ENCODE peak calls at places on chromosomes 16 and 17, in four cellular contexts. H is GM12878, U is K562, D is HepG2. F is an unnamed sample.

GRCh38 chr16:11412965-11413887 is 68.0 kb downstream of the RMI2 start:
- DNase-seq in H (no peak), U (no peak), D (no peak), F (no peak)

GRCh38 chr16:30923554-30924085 is at the start of gene FBXL19:
- DNase-seq in H (no peak), U (no peak), D (no peak), F (peak; percentile 68)

GRCh38 chr16:88785106-88785924 is at the start of gene PIEZO1:
- DNase-seq in H (no peak), U (peak; percentile 84), D (no peak), F (peak; percentile 53)

GRCh38 chr17:77869665-77870132 is 88.8 kb upstream of the TNRC6C start:
- DNase-seq in H (peak; percentile 87), U (no peak), D (no peak), F (no peak)

GRCh38 chr17:73343168-73343634 is 31.4 kb upstream of the CDC42EP4 start:
- DNase-seq in H (no peak), U (peak; percentile 58), D (no peak), F (peak; percentile 78)

GRCh38 chr16:7025616-7026190 is 306.9 kb upstream of the RBFOX1 start:
- DNase-seq in H (no peak), U (peak; percentile 73), D (peak; percentile 71), F (peak; percentile 40)

GRCh38 chr17:72719582-72720493 is 372.6 kb downstream of the SLC39A11 start:
- DNase-seq in H (no peak), U (no peak), D (no peak), F (no peak)

GRCh38 chr16:5615868-5616642 is 518.5 kb upstream of the EEF2KMT start:
- DNase-seq in H (no peak), U (peak; percentile 89), D (peak; percentile 35), F (peak; percentile 40)

GRCh38 chr17:17350491-17351355 is 47.5 kb downstream of the NT5M start:
- DNase-seq in H (no peak), U (no peak), D (no peak), F (peak; percentile 60)

GRCh38 chr16:5678371-5678770 is 580.8 kb upstream of the EEF2KMT start:
- DNase-seq in H (no peak), U (peak; percentile 13), D (no peak), F (no peak)

GRCh38 chr16:35741546-35741945 is 2282.1 kb downstream of the TP53TG3F start:
- DNase-seq in H (no peak), U (no peak), D (no peak), F (no peak)

GRCh38 chr16:26027060-26027459 is 335.3 kb downstream of the HS3ST4 start:
- DNase-seq in H (no peak), U (no peak), D (no peak), F (no peak)

GRCh38 chr17:38454528-38454927 is 26.3 kb downstream of the ARHGAP23 start:
- DNase-seq in H (no peak), U (no peak), D (no peak), F (no peak)

GRCh38 chr16:12267491-12267890 is 291.0 kb downstream of the SNX29 start:
- DNase-seq in H (no peak), U (no peak), D (peak; percentile 61), F (no peak)

GRCh38 chr17:50143461-50144176 is 6.9 kb downstream of the PPP1R9B start:
- DNase-seq in H (no peak), U (no peak), D (no peak), F (no peak)

GRCh38 chr16:10941127-10941933 is 938 bp downstream of the DEXI start:
- DNase-seq in H (no peak), U (no peak), D (no peak), F (no peak)

GRCh38 chr16:73186752-73187151 is 138.8 kb upstream of the ZFHX3 start:
- DNase-seq in H (no peak), U (no peak), D (no peak), F (no peak)

GRCh38 chr17:67666710-67667109 is 51.0 kb upstream of the NOL11 start:
- DNase-seq in H (no peak), U (no peak), D (no peak), F (no peak)

GRCh38 chr17:1231456-1231855 is 38.8 kb upstream of the BHLHA9 start:
- DNase-seq in H (no peak), U (no peak), D (no peak), F (no peak)

GRCh38 chr17:1228752-1229353 is 41.4 kb upstream of the BHLHA9 start:
- DNase-seq in H (no peak), U (no peak), D (no peak), F (no peak)

GRCh38 chr17:1227917-1228751 is 42.1 kb upstream of the BHLHA9 start:
- DNase-seq in H (peak; percentile 32), U (no peak), D (no peak), F (peak; percentile 33)

GRCh38 chr17:1229354-1229890 is 40.8 kb upstream of the BHLHA9 start:
- DNase-seq in H (no peak), U (peak; percentile 61), D (no peak), F (peak; percentile 31)

DNA sequence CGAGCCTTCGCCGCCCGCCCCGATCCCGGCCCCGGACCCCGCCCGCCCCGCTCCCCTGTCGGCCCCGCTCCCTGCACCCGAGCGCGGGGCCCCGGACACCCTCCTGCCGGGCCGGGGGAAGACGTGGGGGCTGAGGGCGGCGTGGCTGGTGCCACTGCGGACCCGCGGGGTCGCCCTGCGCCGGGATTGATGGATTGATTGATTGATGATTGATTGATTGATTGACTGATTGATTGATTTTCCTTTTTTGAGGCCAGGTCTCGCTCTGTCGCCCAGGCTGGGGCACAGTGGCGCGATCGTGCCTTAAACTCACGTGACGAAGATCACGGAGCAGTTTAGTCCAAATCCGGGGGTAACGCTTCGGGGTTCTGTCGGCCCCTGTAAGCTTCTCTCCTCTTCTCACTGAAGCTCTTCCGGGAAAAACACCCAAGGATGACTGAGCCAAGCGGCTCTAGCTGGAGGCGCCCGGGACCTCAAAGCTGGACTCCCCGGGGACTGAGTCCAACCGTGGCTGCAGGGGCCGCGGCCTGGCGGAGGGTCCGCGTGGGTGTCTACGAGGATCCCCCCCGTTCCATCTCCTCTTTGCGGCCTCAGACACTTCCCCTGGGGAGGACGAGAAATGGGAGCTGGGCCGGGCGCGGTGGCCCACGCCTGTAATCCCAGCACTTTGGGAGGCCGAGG is 40.2 kb upstream of the BHLHA9 start:
- DNase-seq in H (no peak), U (no peak), D (no peak), F (no peak)
- TF ChIP-seq NR2C2 in H (no peak), U (no peak), D (no peak), F (no peak)

GRCh38 chr17:2122641-2123302 is 67.9 kb downstream of the HIC1 start:
- DNase-seq in H (no peak), U (no peak), D (no peak), F (peak; percentile 27)
- TF ChIP-seq TCF7 in H (no peak), U (no peak), D (no peak), F (no peak)

GRCh38 chr17:37088459-37088858 is 139.7 kb downstream of the AATF start:
- DNase-seq in H (no peak), U (no peak), D (no peak), F (no peak)
- TF ChIP-seq NR2C2 in H (no peak), U (no peak), D (no peak), F (no peak)

DNA sequence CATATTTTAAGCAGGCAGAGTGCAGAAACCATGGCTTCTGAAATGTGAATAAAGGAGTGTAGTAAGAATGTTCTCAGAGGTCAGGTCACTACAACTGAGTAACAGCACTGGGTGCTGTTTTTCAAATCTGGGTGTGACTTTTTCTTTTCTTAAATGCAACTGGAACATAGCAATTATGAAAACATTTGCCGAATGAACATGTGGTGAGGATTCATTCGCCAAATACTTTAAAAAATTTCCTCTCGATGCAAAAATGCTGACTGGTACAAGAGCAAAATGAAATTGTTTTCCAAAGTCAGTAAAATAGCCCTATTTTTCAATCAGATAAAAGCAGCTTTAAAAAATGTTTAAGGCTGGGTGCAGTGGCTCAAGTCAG is 18.6 kb downstream of the ZDHHC7 start:
- DNase-seq in H (no peak), U (no peak), D (no peak), F (no peak)
- TF ChIP-seq TCF7 in H (no peak), U (no peak), D (no peak), F (no peak)

DNA sequence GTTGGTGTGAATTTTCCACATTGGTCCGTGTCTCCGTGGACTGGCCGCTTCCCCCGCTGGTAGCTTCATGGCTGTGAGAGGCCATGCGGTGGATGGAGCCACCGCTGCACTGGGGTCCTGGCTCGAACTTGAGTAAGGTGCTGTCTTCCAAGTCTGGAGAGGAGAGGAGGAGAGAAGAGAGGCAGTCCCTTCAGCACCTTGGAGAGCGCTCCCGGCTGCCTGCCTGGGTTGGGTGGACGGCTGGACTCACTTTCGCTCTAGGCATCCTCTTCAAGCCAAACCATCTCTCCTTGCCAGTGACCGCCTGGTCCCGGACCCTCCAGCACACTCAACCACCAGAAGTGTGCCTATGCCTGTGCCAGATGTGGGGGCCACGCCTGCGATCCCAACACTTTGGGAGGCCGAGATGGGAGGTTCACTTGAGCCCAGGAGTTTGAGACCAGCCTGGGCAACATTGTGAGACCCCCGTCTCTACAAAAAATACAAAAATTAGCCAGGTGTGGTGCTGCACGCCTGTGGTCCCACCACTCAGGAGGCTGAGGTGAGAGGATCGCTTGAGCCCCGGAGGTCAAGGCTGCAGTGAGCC is 6.2 kb downstream of the JPH3 start:
- DNase-seq in H (no peak), U (peak; percentile 84), D (peak; percentile 48), F (peak; percentile 90)
- TF ChIP-seq NR2C2 in H (no peak), U (peak; percentile 51), D (no peak), F (peak; percentile 61)

GRCh38 chr17:5035356-5035755 is at the start of gene SLC52A1:
- DNase-seq in H (no peak), U (no peak), D (no peak), F (peak; percentile 57)
- TF ChIP-seq TCF7 in H (no peak), U (no peak), D (no peak), F (no peak)

DNA sequence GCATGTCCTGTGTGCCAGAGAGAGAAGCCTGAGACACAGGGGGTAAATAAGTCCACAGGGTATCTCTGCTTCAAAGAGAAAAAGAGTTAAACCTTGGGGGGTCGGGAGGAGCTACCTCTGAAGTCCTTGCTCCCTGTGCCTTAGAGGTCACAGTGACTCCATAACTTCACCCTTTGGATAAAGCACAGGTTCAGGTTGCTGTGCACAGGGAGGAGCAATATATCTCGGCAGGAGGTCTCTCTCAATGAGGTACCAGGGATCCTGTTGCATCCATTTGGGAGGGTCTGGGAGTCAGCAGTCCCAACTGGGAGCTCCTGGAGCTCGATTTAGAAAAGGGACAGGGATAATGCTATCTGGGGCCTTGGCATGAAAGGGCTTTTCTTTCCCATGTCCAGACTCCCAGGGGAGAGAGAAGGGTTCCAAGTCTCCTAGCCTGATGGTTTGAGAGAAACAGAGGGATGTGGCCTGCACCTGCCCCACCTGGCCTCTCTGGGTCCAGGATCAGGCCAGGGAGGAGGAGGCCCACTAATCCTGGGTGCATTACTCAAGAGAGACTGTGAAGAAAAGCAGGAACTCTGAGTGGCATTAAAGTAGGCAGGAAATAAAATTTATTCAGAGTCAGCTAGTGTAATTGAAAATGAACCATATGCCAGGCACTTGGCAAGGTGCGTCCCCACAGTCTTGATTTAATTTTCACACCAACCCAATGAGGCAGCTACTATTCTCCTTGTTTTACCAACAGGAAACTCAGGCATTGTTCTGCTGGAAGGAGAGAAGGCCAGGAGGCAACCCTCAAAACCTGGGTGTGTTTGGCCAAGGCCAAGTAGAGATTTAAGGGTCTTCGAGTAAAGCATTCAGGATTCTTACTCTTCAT is 40.7 kb downstream of the CUEDC1 start:
- DNase-seq in H (no peak), U (no peak), D (no peak), F (no peak)
- TF ChIP-seq NR2C2 in H (no peak), U (no peak), D (no peak), F (no peak)

GRCh38 chr17:8720596-8720995 is 24.0 kb downstream of the CCDC42 start:
- DNase-seq in H (no peak), U (no peak), D (no peak), F (no peak)
- TF ChIP-seq TCF7 in H (no peak), U (no peak), D (no peak), F (no peak)